ENCODE peak calls at places on chromosomes 5 and 9, in five cellular contexts. M is sigmoid colon, V is neural progenitor cell, Y is Peyer's patch, S is breast epithelium. C is an unnamed sample.

GRCh38 chr5:132754947-132755346 is 7.7 kb downstream of the CCNI2 start:
- DNase-seq in S (no peak), M (no peak), Y (no peak), V (peak), C (no peak)

GRCh38 chr5:172897691-172898512 is 61.3 kb upstream of the RPL26L1 start:
- DNase-seq in Y (no peak), V (peak), M (no peak), S (no peak), C (no peak)

GRCh38 chr5:55570026-55570425 is 35.3 kb upstream of the PLPP1 start:
- DNase-seq in M (no peak), S (no peak), Y (no peak), V (peak), C (no peak)

GRCh38 chr9:76082062-76082461 is 191.6 kb downstream of the PCSK5 start:
- DNase-seq in V (no peak), S (no peak), M (no peak), Y (no peak), C (no peak)

GRCh38 chr9:72755836-72756235 is 197.0 kb downstream of the ALDH1A1 start:
- DNase-seq in M (no peak), S (no peak), Y (no peak), V (no peak), C (no peak)

GRCh38 chr5:16467363-16468219 is 2.0 kb upstream of the ZNF622 start:
- DNase-seq in S (no peak), M (no peak), V (no peak), Y (no peak), C (no peak)

GRCh38 chr5:59037041-59037440 is 454.2 kb downstream of the RAB3C start:
- DNase-seq in M (no peak), S (no peak), Y (no peak), V (no peak), C (no peak)

GRCh38 chr9:127710204-127710805 is 3.5 kb downstream of the CFAP157 start:
- DNase-seq in Y (no peak), S (no peak), V (no peak), M (no peak), C (no peak)

GRCh38 chr9:92977279-92977678 is 30.0 kb downstream of the FGD3 start:
- DNase-seq in S (no peak), V (no peak), Y (no peak), M (no peak), C (no peak)

GRCh38 chr9:130023147-130023787 is 19.7 kb downstream of the FNBP1 start:
- DNase-seq in S (no peak), V (no peak), M (peak), Y (no peak), C (no peak)

GRCh38 chr9:109799141-109799540 is 19.1 kb downstream of the PALM2AKAP2 start:
- DNase-seq in Y (no peak), S (no peak), M (no peak), V (no peak), C (no peak)

GRCh38 chr5:154278172-154278571 is 87.6 kb downstream of the GALNT10 start:
- DNase-seq in Y (no peak), V (no peak), M (no peak), S (no peak), C (no peak)

GRCh38 chr9:21165516-21165915 is 944 bp downstream of the IFNA21 start:
- DNase-seq in M (no peak), V (no peak), Y (no peak), S (no peak), C (no peak)
- TF ChIP-seq CTCF in M (no peak), V (no peak), Y (no peak), S (no peak), C (no peak)

GRCh38 chr9:5614192-5614591 is 14.7 kb upstream of the RIC1 start:
- DNase-seq in M (no peak), Y (no peak), S (no peak), V (no peak), C (no peak)

GRCh38 chr9:5612187-5612535 is 16.7 kb upstream of the RIC1 start:
- DNase-seq in S (no peak), M (no peak), Y (no peak), V (no peak), C (no peak)

GRCh38 chr9:5610491-5610890 is 18.4 kb upstream of the RIC1 start:
- DNase-seq in V (no peak), Y (no peak), S (no peak), M (no peak), C (no peak)

GRCh38 chr9:5611321-5612186 is 17.4 kb upstream of the RIC1 start:
- DNase-seq in S (no peak), V (no peak), Y (no peak), M (no peak), C (no peak)

DNA sequence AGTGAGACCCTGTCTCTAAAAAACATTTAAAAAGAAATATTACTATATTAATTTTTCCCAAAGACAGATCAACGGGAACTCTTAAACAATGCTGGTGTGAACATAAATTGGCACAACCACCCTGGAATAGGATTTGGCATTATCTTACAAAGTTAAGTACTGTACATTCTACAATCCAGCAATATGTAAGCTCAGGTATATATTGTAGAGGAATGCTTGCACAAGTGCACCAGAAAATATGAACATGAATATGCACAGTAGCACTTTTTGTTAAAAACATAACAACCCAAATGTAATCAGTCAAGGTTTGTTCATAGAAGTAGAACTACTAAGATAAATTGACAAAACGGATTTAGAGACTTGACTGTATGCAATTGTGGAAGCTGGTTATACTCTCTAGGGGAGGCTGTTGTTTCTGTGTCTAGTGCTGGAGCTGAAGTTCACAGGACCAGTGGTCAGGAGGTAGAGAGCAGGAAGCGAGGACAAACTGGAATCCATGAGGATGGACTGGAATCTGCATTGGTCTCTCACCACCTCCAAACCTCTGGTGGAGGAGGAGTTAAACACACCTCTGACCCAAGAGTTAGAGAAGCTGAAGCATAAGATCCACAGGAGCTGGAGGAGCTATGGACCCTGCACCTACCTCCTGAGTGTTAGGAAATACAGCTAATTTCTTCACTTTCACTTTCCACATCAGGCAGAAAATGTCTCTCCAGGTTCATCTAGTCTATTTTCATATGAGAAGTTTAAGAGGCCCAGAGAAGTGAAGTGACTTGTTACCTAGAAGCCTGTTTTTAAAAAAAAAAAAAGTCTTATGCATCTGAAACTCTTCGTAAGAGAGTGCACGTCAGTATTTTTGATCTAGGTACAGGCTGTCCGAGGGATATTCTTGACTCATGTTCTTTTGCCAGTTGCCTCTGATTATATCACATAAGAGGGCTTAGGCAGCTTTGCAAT is 20.3 kb upstream of the RIC1 start:
- DNase-seq in V (no peak), S (no peak), Y (no peak), M (no peak), C (no peak)
- H3K4me3 ChIP-seq in V (no peak), S (peak), Y (peak), M (no peak), C (no peak)

DNA sequence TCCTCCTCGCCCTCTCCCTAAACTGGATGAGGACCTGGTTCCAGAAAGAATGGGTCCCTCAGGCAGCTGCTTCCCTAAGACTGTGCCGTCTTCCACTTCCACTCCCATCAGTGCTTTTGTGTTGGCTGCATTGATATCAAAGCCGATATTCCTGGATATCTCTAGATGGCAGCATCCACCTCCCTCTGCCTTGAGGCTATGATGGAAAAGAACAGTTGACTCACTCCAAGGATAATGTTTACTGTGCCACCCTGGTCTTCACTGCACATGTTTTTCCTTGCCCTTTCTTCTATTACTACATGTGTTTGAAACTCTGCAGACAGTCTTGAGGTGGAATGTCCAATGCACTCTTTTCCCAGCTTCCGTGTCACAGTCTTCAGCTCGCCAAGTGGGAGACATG is 211.6 kb downstream of the MAST4 start:
- DNase-seq in Y (no peak), S (no peak), M (no peak), V (peak), C (peak)
- TF ChIP-seq CTCF in Y (peak), S (peak), M (no peak), V (peak), C (no peak)

DNA sequence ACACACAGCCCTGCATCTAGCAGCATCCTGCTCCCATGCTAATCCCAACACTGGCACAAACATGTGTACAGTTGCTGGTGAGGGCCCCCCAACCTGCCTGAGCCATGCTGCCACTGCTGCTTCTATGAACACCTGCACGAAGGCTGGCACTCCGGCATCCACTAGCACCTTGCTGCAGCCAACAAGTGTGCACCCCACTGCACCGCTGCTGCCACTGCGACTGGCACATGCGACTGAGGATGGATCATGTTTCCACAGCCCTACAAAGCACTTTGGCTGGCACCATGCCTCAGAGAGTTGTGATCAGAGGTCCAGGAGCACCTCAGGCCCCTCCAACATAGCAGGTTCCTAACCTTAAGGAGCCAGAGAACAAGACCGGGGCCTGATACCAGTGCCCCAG is 7.8 kb upstream of the PDCD1LG2 start:
- DNase-seq in V (no peak), M (no peak), S (no peak), Y (no peak), C (no peak)
- H3K4me3 ChIP-seq in V (no peak), M (no peak), S (no peak), Y (no peak), C (no peak)

GRCh38 chr9:97636903-97637302 is 3.3 kb downstream of the NCBP1 start:
- DNase-seq in M (no peak), V (no peak), Y (no peak), S (no peak), C (no peak)

GRCh38 chr9:97635026-97635425 is 1.4 kb downstream of the NCBP1 start:
- DNase-seq in S (no peak), V (no peak), Y (no peak), M (no peak), C (no peak)

GRCh38 chr9:97633859-97634485 is 351 bp downstream of the NCBP1 start:
- DNase-seq in V (no peak), M (no peak), S (no peak), Y (no peak), C (no peak)

GRCh38 chr9:97640290-97640689 is 6.7 kb downstream of the NCBP1 start:
- DNase-seq in Y (no peak), S (no peak), M (no peak), V (no peak), C (no peak)

DNA sequence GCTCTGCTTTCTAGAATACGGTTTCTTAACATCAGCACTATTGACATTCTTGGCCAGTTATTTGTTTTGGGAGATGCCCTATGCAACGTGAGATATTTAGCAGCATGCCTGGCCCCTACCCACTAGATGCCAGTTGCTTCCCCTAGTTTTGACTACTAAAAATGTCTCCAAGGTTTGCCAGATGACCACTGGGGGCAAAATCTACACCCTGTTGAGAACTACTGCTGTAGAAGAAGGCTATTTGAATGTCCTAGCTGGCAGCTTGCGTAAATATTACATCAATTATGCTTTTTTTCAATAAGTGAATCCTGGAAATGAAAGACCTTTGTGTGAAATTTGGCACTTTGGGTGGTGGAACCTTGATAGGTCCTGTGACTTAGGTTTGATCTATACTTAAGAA is 5.0 kb downstream of the NCBP1 start:
- DNase-seq in M (no peak), S (no peak), V (peak), Y (no peak), C (no peak)
- TF ChIP-seq CTCF in M (no peak), S (no peak), V (peak), Y (no peak), C (no peak)

C was measured in lower leg skin.